ENCODE peak calls at places on chromosome 11, in nine cellular contexts. One of them, this sample, is unnamed.

GRCh38 chr11:119263352-119263940 is 53.5 kb downstream of the MCAM start:
- DNase-seq in cardiac muscle cell: no peak
- DNase-seq in T-cell: no peak
- DNase-seq in GM03348: no peak
- DNase-seq in AG09309: no peak
- DNase-seq in stimulated activated CD4-positive, alpha-beta T cell treated with anti-CD3 and anti-CD28 coated beads, TNF-alpha, amount 100 ng/mL, for 1 hour: no peak
- DNase-seq in cerebellar cortex: no peak
- DNase-seq in substantia nigra: no peak
- DNase-seq in cardiac fibroblast: peak
- DNase-seq in this sample: no peak

GRCh38 chr11:15157738-15158137 is 43.0 kb downstream of the INSC start:
- DNase-seq in cardiac muscle cell: no peak
- DNase-seq in stimulated activated CD4-positive, alpha-beta T cell treated with anti-CD3 and anti-CD28 coated beads, TNF-alpha, amount 100 ng/mL, for 1 hour: no peak
- DNase-seq in cerebellar cortex: no peak
- DNase-seq in cardiac fibroblast: no peak
- DNase-seq in AG09309: no peak
- DNase-seq in GM03348: no peak
- DNase-seq in T-cell: no peak
- DNase-seq in substantia nigra: no peak
- DNase-seq in this sample: no peak

GRCh38 chr11:83241291-83241946 is 44.7 kb downstream of the CCDC90B start:
- DNase-seq in cardiac muscle cell: peak
- DNase-seq in cardiac fibroblast: peak
- DNase-seq in GM03348: peak
- DNase-seq in substantia nigra: no peak
- DNase-seq in stimulated activated CD4-positive, alpha-beta T cell treated with anti-CD3 and anti-CD28 coated beads, TNF-alpha, amount 100 ng/mL, for 1 hour: no peak
- DNase-seq in cerebellar cortex: peak
- DNase-seq in AG09309: peak
- DNase-seq in T-cell: no peak
- DNase-seq in this sample: no peak

GRCh38 chr11:607971-608659 is 7.6 kb downstream of the IRF7 start:
- DNase-seq in T-cell: no peak
- DNase-seq in cardiac fibroblast: no peak
- DNase-seq in AG09309: no peak
- DNase-seq in cardiac muscle cell: no peak
- DNase-seq in stimulated activated CD4-positive, alpha-beta T cell treated with anti-CD3 and anti-CD28 coated beads, TNF-alpha, amount 100 ng/mL, for 1 hour: no peak
- DNase-seq in cerebellar cortex: no peak
- DNase-seq in substantia nigra: no peak
- DNase-seq in GM03348: no peak
- DNase-seq in this sample: no peak

GRCh38 chr11:28072321-28072720 is 35.6 kb downstream of the KIF18A start:
- DNase-seq in cardiac muscle cell: no peak
- DNase-seq in stimulated activated CD4-positive, alpha-beta T cell treated with anti-CD3 and anti-CD28 coated beads, TNF-alpha, amount 100 ng/mL, for 1 hour: no peak
- DNase-seq in substantia nigra: no peak
- DNase-seq in AG09309: no peak
- DNase-seq in GM03348: peak
- DNase-seq in cardiac fibroblast: peak
- DNase-seq in T-cell: no peak
- DNase-seq in cerebellar cortex: no peak
- DNase-seq in this sample: no peak

GRCh38 chr11:16154715-16155396 is 201.5 kb downstream of the SOX6 start:
- DNase-seq in GM03348: no peak
- DNase-seq in T-cell: no peak
- DNase-seq in cardiac fibroblast: peak
- DNase-seq in cardiac muscle cell: no peak
- DNase-seq in AG09309: no peak
- DNase-seq in stimulated activated CD4-positive, alpha-beta T cell treated with anti-CD3 and anti-CD28 coated beads, TNF-alpha, amount 100 ng/mL, for 1 hour: no peak
- DNase-seq in substantia nigra: no peak
- DNase-seq in cerebellar cortex: no peak
- DNase-seq in this sample: no peak

GRCh38 chr11:9001736-9002135 is 2.1 kb downstream of the NRIP3 start:
- DNase-seq in GM03348: peak
- DNase-seq in T-cell: no peak
- DNase-seq in cardiac muscle cell: no peak
- DNase-seq in substantia nigra: no peak
- DNase-seq in stimulated activated CD4-positive, alpha-beta T cell treated with anti-CD3 and anti-CD28 coated beads, TNF-alpha, amount 100 ng/mL, for 1 hour: no peak
- DNase-seq in AG09309: peak
- DNase-seq in cardiac fibroblast: peak
- DNase-seq in cerebellar cortex: peak
- DNase-seq in this sample: no peak

GRCh38 chr11:2137202-2138071 is 1.8 kb downstream of the IGF2 start:
- DNase-seq in cardiac fibroblast: peak
- DNase-seq in GM03348: peak
- DNase-seq in cardiac muscle cell: peak
- DNase-seq in AG09309: no peak
- DNase-seq in T-cell: no peak
- DNase-seq in cerebellar cortex: peak
- DNase-seq in substantia nigra: no peak
- DNase-seq in stimulated activated CD4-positive, alpha-beta T cell treated with anti-CD3 and anti-CD28 coated beads, TNF-alpha, amount 100 ng/mL, for 1 hour: no peak
- DNase-seq in this sample: no peak

GRCh38 chr11:66847461-66848232 is 4.4 kb downstream of the RCE1 start:
- DNase-seq in cardiac muscle cell: no peak
- DNase-seq in substantia nigra: no peak
- DNase-seq in GM03348: no peak
- DNase-seq in cerebellar cortex: no peak
- DNase-seq in cardiac fibroblast: no peak
- DNase-seq in T-cell: no peak
- DNase-seq in AG09309: no peak
- DNase-seq in stimulated activated CD4-positive, alpha-beta T cell treated with anti-CD3 and anti-CD28 coated beads, TNF-alpha, amount 100 ng/mL, for 1 hour: no peak
- DNase-seq in this sample: no peak

GRCh38 chr11:47914743-47915142 is 65.6 kb upstream of the PTPRJ start:
- DNase-seq in cerebellar cortex: no peak
- DNase-seq in GM03348: no peak
- DNase-seq in stimulated activated CD4-positive, alpha-beta T cell treated with anti-CD3 and anti-CD28 coated beads, TNF-alpha, amount 100 ng/mL, for 1 hour: no peak
- DNase-seq in AG09309: no peak
- DNase-seq in cardiac muscle cell: no peak
- DNase-seq in cardiac fibroblast: no peak
- DNase-seq in T-cell: no peak
- DNase-seq in substantia nigra: no peak
- DNase-seq in this sample: no peak

This sample was measured in NCI-H1417 treated with DMSO at 0.1 percent for 48 hours.